ENCODE peak calls at places on chromosomes 13 and 19, in six cellular contexts. I is GM13976; K is renal cortical epithelial cell; S is activated T-cell treated with anti-CD3 and anti-CD28 coated beads, Interleukin-2, amount 50 U/mL, for 1 hour; M is SIG-M5; C is BE2C. B is an unnamed sample.

GRCh38 chr19:35266904-35267817 is 1.6 kb upstream of the USF2 start:
- DNase-seq in I (no peak), K (no peak), S (no peak), M (no peak), C (peak), B (no peak)

GRCh38 chr13:48976677-48977625 is 1.2 kb downstream of the FNDC3A start:
- DNase-seq in I (no peak), K (peak), S (no peak), M (no peak), C (no peak), B (no peak)

GRCh38 chr13:53782400-53783030 is 753.9 kb downstream of the OLFM4 start:
- DNase-seq in I (peak), K (peak), S (no peak), M (no peak), C (peak), B (peak)

GRCh38 chr19:5193192-5193591 is 147.4 kb downstream of the PTPRS start:
- DNase-seq in I (no peak), K (no peak), S (no peak), M (no peak), C (no peak), B (no peak)

GRCh38 chr13:114203536-114203935 is 24.5 kb downstream of the CFAP97D2 start:
- DNase-seq in I (no peak), K (no peak), S (no peak), M (no peak), C (no peak), B (no peak)

GRCh38 chr13:112893570-112894422 is 75.2 kb upstream of the MCF2L start:
- DNase-seq in I (peak), K (peak), S (no peak), M (no peak), C (peak), B (peak)

GRCh38 chr13:26498524-26499208 is 58.8 kb upstream of the WASF3 start:
- DNase-seq in I (no peak), K (peak), S (no peak), M (no peak), C (no peak), B (no peak)

GRCh38 chr13:111248822-111249221 is 71.6 kb upstream of the TEX29 start:
- DNase-seq in I (no peak), K (no peak), S (no peak), M (no peak), C (no peak), B (no peak)

GRCh38 chr13:27203854-27204253 is 32.2 kb upstream of the USP12 start:
- DNase-seq in I (no peak), K (peak), S (no peak), M (no peak), C (no peak), B (no peak)

GRCh38 chr13:97000295-97000925 is 6.1 kb upstream of the OXGR1 start:
- DNase-seq in I (no peak), K (no peak), S (no peak), M (no peak), C (no peak), B (no peak)

GRCh38 chr13:48400820-48401219 is 12.1 kb downstream of the LPAR6 start:
- DNase-seq in I (no peak), K (peak), S (no peak), M (no peak), C (no peak), B (no peak)

GRCh38 chr13:32910530-32910929 is 105.7 kb upstream of the KL start:
- DNase-seq in I (no peak), K (peak), S (no peak), M (peak), C (no peak), B (no peak)

GRCh38 chr13:57030671-57031070 is 110.0 kb upstream of the PRR20A start:
- DNase-seq in I (no peak), K (no peak), S (no peak), M (no peak), C (no peak), B (no peak)

GRCh38 chr13:73765651-73766384 is 368.4 kb downstream of the KLF12 start:
- DNase-seq in I (no peak), K (peak), S (peak), M (no peak), C (peak), B (no peak)

GRCh38 chr13:64278493-64278892 is 2862.8 kb upstream of the PCDH20 start:
- DNase-seq in I (no peak), K (peak), S (no peak), M (no peak), C (no peak), B (no peak)

GRCh38 chr13:43143591-43143990 is 120.2 kb downstream of the DNAJC15 start:
- DNase-seq in I (no peak), K (peak), S (no peak), M (no peak), C (no peak), B (no peak)

GRCh38 chr13:71144883-71145282 is 722.1 kb downstream of the DACH1 start:
- DNase-seq in I (no peak), K (no peak), S (no peak), M (no peak), C (no peak), B (no peak)

GRCh38 chr13:106284358-106284757 is 251.1 kb downstream of the EFNB2 start:
- DNase-seq in I (no peak), K (peak), S (no peak), M (no peak), C (no peak), B (no peak)

GRCh38 chr19:43229315-43229714 is 23.9 kb upstream of the PSG4 start:
- DNase-seq in I (no peak), K (no peak), S (no peak), M (no peak), C (no peak), B (no peak)

GRCh38 chr13:42865703-42866102 is 84.3 kb downstream of the FAM216B start:
- DNase-seq in I (no peak), K (no peak), S (no peak), M (no peak), C (peak), B (no peak)

GRCh38 chr19:49679832-49680472 is 2.9 kb downstream of the PRMT1 start:
- DNase-seq in I (no peak), K (no peak), S (no peak), M (no peak), C (no peak), B (no peak)

GRCh38 chr13:110334841-110335490 is 27.9 kb downstream of the COL4A2 start:
- DNase-seq in I (no peak), K (no peak), S (no peak), M (no peak), C (no peak), B (no peak)

GRCh38 chr13:66364346-66364745 is 865.8 kb downstream of the PCDH9 start:
- DNase-seq in I (no peak), K (no peak), S (no peak), M (no peak), C (no peak), B (no peak)

GRCh38 chr19:14366529-14366928 is 14.7 kb upstream of the ADGRE5 start:
- DNase-seq in I (peak), K (peak), S (peak), M (no peak), C (peak), B (no peak)

GRCh38 chr13:40475617-40476016 is 190.8 kb downstream of the FOXO1 start:
- DNase-seq in I (no peak), K (no peak), S (no peak), M (no peak), C (no peak), B (no peak)

GRCh38 chr19:31693870-31694269 is 344.6 kb upstream of the TSHZ3 start:
- DNase-seq in I (no peak), K (no peak), S (no peak), M (no peak), C (no peak), B (no peak)

GRCh38 chr19:35641515-35642151 is at the start of gene ETV2:
- DNase-seq in I (peak), K (no peak), S (peak), M (no peak), C (peak), B (no peak)

GRCh38 chr19:4518345-4519171 is at the start of gene PLIN4:
- DNase-seq in I (no peak), K (no peak), S (no peak), M (no peak), C (no peak), B (no peak)

GRCh38 chr19:19652482-19653295 is 9.2 kb upstream of the GMIP start:
- DNase-seq in I (no peak), K (no peak), S (no peak), M (no peak), C (no peak), B (peak)

GRCh38 chr19:18310118-18310909 is 12.6 kb downstream of the LSM4 start:
- DNase-seq in I (peak), K (no peak), S (no peak), M (no peak), C (no peak), B (no peak)

B was measured in GM12891.